ENCODE peak calls at places on chromosomes 11 and 22, in ten cellular contexts. One of them, this sample, is unnamed.

GRCh38 chr11:112518371-112518770 is 257.7 kb upstream of the PLET1 start:
- DNase-seq in lung: no peak
- DNase-seq in A673: no peak
- DNase-seq in RWPE2: no peak
- DNase-seq in IMR-90: no peak
- DNase-seq in HCT116: no peak
- DNase-seq in cardiac muscle cell: no peak
- DNase-seq in tibial nerve: no peak
- DNase-seq in fibroblast of lung: no peak
- DNase-seq in GM23338: no peak
- DNase-seq in this sample: no peak

GRCh38 chr22:39997939-39998726 is 3.4 kb downstream of the FAM83F start:
- DNase-seq in cardiac muscle cell: no peak
- DNase-seq in lung: no peak
- DNase-seq in fibroblast of lung: no peak
- DNase-seq in IMR-90: peak; percentile 36
- DNase-seq in RWPE2: peak; percentile 79
- DNase-seq in HCT116: no peak
- DNase-seq in GM23338: peak; percentile 84
- DNase-seq in tibial nerve: no peak
- DNase-seq in A673: no peak
- DNase-seq in this sample: no peak

GRCh38 chr22:35462558-35463230 is 62.8 kb downstream of the MCM5 start:
- DNase-seq in tibial nerve: no peak
- DNase-seq in RWPE2: no peak
- DNase-seq in A673: no peak
- DNase-seq in cardiac muscle cell: no peak
- DNase-seq in HCT116: no peak
- DNase-seq in fibroblast of lung: no peak
- DNase-seq in GM23338: no peak
- DNase-seq in IMR-90: no peak
- DNase-seq in lung: no peak
- DNase-seq in this sample: no peak

GRCh38 chr11:18776324-18776723 is 15.3 kb downstream of the PTPN5 start:
- DNase-seq in tibial nerve: no peak
- DNase-seq in GM23338: no peak
- DNase-seq in lung: no peak
- DNase-seq in A673: no peak
- DNase-seq in RWPE2: no peak
- DNase-seq in cardiac muscle cell: no peak
- DNase-seq in IMR-90: no peak
- DNase-seq in fibroblast of lung: no peak
- DNase-seq in HCT116: no peak
- DNase-seq in this sample: no peak

GRCh38 chr11:23252426-23252825 is 392.2 kb upstream of the CCDC179 start:
- DNase-seq in RWPE2: no peak
- DNase-seq in GM23338: no peak
- DNase-seq in HCT116: no peak
- DNase-seq in lung: no peak
- DNase-seq in A673: no peak
- DNase-seq in fibroblast of lung: no peak
- DNase-seq in IMR-90: no peak
- DNase-seq in tibial nerve: no peak
- DNase-seq in cardiac muscle cell: no peak
- DNase-seq in this sample: no peak

GRCh38 chr11:60924906-60925684 is 835 bp downstream of the TMEM132A start:
- DNase-seq in HCT116: no peak
- DNase-seq in tibial nerve: no peak
- DNase-seq in A673: no peak
- DNase-seq in lung: no peak
- DNase-seq in fibroblast of lung: no peak
- DNase-seq in GM23338: peak; percentile 51
- DNase-seq in cardiac muscle cell: peak; percentile 31
- DNase-seq in IMR-90: no peak
- DNase-seq in RWPE2: no peak
- DNase-seq in this sample: no peak

GRCh38 chr22:30246962-30247376 is 410 bp upstream of the LIF start:
- DNase-seq in HCT116: no peak
- DNase-seq in GM23338: no peak
- DNase-seq in A673: no peak
- DNase-seq in lung: no peak
- DNase-seq in IMR-90: no peak
- DNase-seq in fibroblast of lung: no peak
- DNase-seq in cardiac muscle cell: no peak
- DNase-seq in RWPE2: no peak
- DNase-seq in tibial nerve: no peak
- DNase-seq in this sample: no peak

GRCh38 chr22:28791841-28792490 is 8.4 kb downstream of the XBP1 start:
- DNase-seq in cardiac muscle cell: no peak
- DNase-seq in GM23338: no peak
- DNase-seq in tibial nerve: no peak
- DNase-seq in HCT116: no peak
- DNase-seq in lung: no peak
- DNase-seq in IMR-90: peak; percentile 31
- DNase-seq in A673: no peak
- DNase-seq in fibroblast of lung: no peak
- DNase-seq in RWPE2: no peak
- DNase-seq in this sample: no peak

GRCh38 chr11:129998905-129999304 is 3.7 kb downstream of the PRDM10 start:
- DNase-seq in HCT116: no peak
- DNase-seq in GM23338: no peak
- DNase-seq in cardiac muscle cell: no peak
- DNase-seq in IMR-90: no peak
- DNase-seq in lung: no peak
- DNase-seq in fibroblast of lung: no peak
- DNase-seq in RWPE2: no peak
- DNase-seq in tibial nerve: no peak
- DNase-seq in A673: no peak
- DNase-seq in this sample: no peak

DNA sequence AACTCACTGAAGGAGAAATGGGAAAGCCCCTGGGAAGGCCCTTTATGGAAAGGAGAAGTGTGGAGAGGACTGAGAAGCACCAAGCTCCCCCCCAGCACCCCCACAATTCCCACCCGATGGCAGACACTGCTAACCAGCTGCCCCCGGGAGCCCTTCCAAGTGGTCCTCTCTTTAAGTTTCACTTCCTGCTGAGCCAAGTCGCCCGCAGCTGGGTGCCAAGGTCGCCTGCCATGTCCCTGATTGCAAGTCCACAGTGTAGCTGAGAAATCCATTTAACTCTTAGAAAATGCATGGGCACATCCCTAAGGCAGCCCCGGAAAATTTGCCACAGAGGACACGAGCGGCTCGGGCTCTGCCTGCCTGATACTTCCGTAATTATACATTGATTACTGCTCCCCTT is 68.2 kb downstream of the GALNT18 start:
- DNase-seq in lung: no peak
- DNase-seq in A673: no peak
- DNase-seq in IMR-90: no peak
- DNase-seq in GM23338: no peak
- DNase-seq in tibial nerve: no peak
- DNase-seq in RWPE2: no peak
- DNase-seq in cardiac muscle cell: no peak
- DNase-seq in fibroblast of lung: no peak
- DNase-seq in HCT116: no peak
- DNase-seq in this sample: no peak
- H3K27me3 ChIP-seq in lung: no peaks in the 10 kb centered on the region
- H3K27me3 ChIP-seq in A673: no peaks in the 10 kb centered on the region
- H3K27me3 ChIP-seq in IMR-90: peaks cover 13% of the 10 kb centered on the region
- H3K27me3 ChIP-seq in GM23338: no peaks in the 10 kb centered on the region
- H3K27me3 ChIP-seq in tibial nerve: no peaks in the 10 kb centered on the region
- H3K27me3 ChIP-seq in RWPE2: no peaks in the 10 kb centered on the region
- H3K27me3 ChIP-seq in cardiac muscle cell: peaks cover 4% of the 10 kb centered on the region
- H3K27me3 ChIP-seq in fibroblast of lung: no peaks in the 10 kb centered on the region
- H3K27me3 ChIP-seq in HCT116: no peaks in the 10 kb centered on the region
- H3K27me3 ChIP-seq in this sample: no peaks in the 10 kb centered on the region

DNA sequence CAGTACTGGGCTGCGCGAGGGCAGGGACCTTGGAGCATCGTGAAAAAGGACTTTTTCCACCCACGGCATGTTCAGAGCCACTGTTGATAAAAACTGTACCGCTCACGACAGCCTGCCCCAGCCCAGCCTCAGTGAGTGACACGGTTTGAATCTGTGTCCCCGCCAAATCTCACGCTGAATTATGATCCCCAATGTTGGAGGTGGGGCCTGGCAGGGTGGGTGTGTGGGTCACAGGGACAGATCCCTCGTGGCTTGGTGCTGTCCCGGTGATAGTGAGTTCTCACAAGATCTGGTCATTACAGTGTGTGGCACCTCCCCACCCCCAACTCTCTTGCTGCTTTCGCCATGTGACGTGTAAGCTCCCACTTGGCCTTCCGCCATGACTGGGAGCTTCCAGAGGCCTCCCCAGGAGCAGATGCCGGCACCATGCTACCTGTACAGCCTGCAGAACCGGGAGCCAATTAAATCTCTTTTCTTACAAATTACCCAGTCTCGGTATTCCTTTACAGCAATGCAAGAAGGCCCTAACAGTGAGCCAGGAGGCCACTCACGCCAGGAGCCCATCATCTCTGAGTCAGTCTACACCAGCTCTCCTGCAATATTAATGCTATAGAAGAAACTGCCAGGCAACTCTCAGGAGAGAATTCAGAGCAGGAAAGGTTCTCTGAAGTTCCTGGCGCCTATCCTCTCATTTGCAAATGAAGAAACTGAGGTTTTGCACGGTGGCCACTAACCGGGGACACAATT is 1.3 kb downstream of the TOLLIP start:
- DNase-seq in cardiac muscle cell: no peak
- DNase-seq in HCT116: no peak
- DNase-seq in lung: no peak
- DNase-seq in tibial nerve: no peak
- DNase-seq in RWPE2: no peak
- DNase-seq in A673: no peak
- DNase-seq in GM23338: no peak
- DNase-seq in fibroblast of lung: no peak
- DNase-seq in IMR-90: peak; percentile 22
- DNase-seq in this sample: no peak
- H3K4me1 ChIP-seq in cardiac muscle cell: peaks cover 16% of the 10 kb centered on the region
- H3K4me1 ChIP-seq in HCT116: peaks cover 5% of the 10 kb centered on the region
- H3K4me1 ChIP-seq in lung: peaks cover 8% of the 10 kb centered on the region
- H3K4me1 ChIP-seq in tibial nerve: no peaks in the 10 kb centered on the region
- H3K4me1 ChIP-seq in RWPE2: peaks cover 29% of the 10 kb centered on the region
- H3K4me1 ChIP-seq in A673: peaks cover 9% of the 10 kb centered on the region
- H3K4me1 ChIP-seq in GM23338: peaks cover 5% of the 10 kb centered on the region
- H3K4me1 ChIP-seq in fibroblast of lung: peaks cover 6% of the 10 kb centered on the region
- H3K4me1 ChIP-seq in IMR-90: peaks cover 5% of the 10 kb centered on the region
- H3K4me1 ChIP-seq in this sample: peaks cover 3% of the 10 kb centered on the region

DNA sequence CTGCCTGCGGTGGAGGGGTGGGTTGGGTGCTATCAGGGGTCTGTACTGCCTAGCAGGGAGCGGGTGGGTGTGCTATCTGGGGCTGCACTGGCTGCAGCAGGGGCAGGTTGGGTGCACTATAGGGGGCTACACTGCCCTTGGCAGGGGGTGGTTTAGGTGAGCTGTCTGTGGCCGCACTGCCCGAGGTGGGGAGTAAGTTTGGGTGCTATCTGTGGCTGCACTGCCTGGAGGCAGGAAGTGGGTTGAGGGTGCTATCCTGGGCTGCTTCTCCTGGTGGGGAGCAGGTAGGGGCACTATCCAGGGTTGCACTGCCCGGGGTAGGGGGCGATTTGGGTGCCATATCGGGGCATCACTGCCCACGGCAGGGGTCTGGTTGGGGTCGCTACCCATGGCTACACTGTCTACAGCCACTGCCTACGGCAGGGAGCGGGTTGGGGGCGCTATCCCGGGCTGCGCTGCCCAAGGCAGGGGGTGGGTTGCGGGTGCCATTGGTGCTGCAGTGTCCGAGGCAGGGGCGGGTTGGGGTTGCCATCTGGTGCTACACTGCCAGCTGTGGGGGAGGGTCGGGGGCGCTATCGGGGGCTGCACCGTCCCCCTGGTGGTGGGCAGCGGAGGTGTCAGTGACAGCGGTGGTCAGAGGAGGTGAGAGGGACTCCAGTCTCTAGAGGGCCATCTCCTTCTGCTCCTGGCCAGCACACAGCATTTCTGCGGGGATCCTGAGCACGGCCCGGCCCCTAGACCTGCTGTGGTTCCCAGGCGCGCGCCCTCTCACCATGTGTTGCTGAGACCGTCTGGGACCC is 1.3 kb upstream of the RFPL2 start:
- DNase-seq in IMR-90: no peak
- DNase-seq in tibial nerve: no peak
- DNase-seq in RWPE2: no peak
- DNase-seq in fibroblast of lung: no peak
- DNase-seq in GM23338: peak; percentile 60
- DNase-seq in lung: no peak
- DNase-seq in cardiac muscle cell: no peak
- DNase-seq in HCT116: no peak
- DNase-seq in A673: no peak
- DNase-seq in this sample: no peak
- TF ChIP-seq CTCF in IMR-90: no peak
- TF ChIP-seq CTCF in tibial nerve: no peak
- TF ChIP-seq CTCF in RWPE2: no peak
- TF ChIP-seq CTCF in fibroblast of lung: no peak
- TF ChIP-seq CTCF in GM23338: peak; percentile 61
- TF ChIP-seq CTCF in lung: no peak
- TF ChIP-seq CTCF in cardiac muscle cell: no peak
- TF ChIP-seq CTCF in HCT116: no peak
- TF ChIP-seq CTCF in A673: no peak
- TF ChIP-seq CTCF in this sample: no peak

GRCh38 chr11:13016415-13016814 is 7.3 kb downstream of the RASSF10 start:
- DNase-seq in HCT116: peak; percentile 13
- DNase-seq in GM23338: no peak
- DNase-seq in cardiac muscle cell: no peak
- DNase-seq in A673: no peak
- DNase-seq in tibial nerve: no peak
- DNase-seq in RWPE2: no peak
- DNase-seq in IMR-90: no peak
- DNase-seq in fibroblast of lung: no peak
- DNase-seq in lung: no peak
- DNase-seq in this sample: no peak
- H3K27me3 ChIP-seq in HCT116: no peaks in the 10 kb centered on the region
- H3K27me3 ChIP-seq in GM23338: peaks cover 21% of the 10 kb centered on the region
- H3K27me3 ChIP-seq in cardiac muscle cell: no peaks in the 10 kb centered on the region
- H3K27me3 ChIP-seq in A673: peaks cover 82% of the 10 kb centered on the region
- H3K27me3 ChIP-seq in tibial nerve: no peaks in the 10 kb centered on the region
- H3K27me3 ChIP-seq in RWPE2: no peaks in the 10 kb centered on the region
- H3K27me3 ChIP-seq in IMR-90: peaks cover 47% of the 10 kb centered on the region
- H3K27me3 ChIP-seq in fibroblast of lung: peaks cover 13% of the 10 kb centered on the region
- H3K27me3 ChIP-seq in lung: peaks cover 3% of the 10 kb centered on the region
- H3K27me3 ChIP-seq in this sample: peaks cover 22% of the 10 kb centered on the region